ENCODE peak calls at places on chromosome 6, in four cellular contexts. K is GOT3, F is renal cortical epithelial cell, Z is A172. X is an unnamed sample.

GRCh38 chr6:25911359-25911758 is 19.1 kb downstream of the SLC17A2 start:
- DNase-seq in F (no peak), K (no peak), Z (no peak), X (no peak)

GRCh38 chr6:36851149-36851614 is 11.9 kb upstream of the CPNE5 start:
- DNase-seq in F (peak), K (peak), Z (peak), X (peak)

GRCh38 chr6:34145161-34146020 is 496 bp downstream of the GRM4 start:
- DNase-seq in Z (peak), K (no peak), F (no peak), X (no peak)

GRCh38 chr6:44730771-44731391 is 343.4 kb downstream of the CDC5L start:
- DNase-seq in K (no peak), Z (peak), F (peak), X (peak)

GRCh38 chr6:39362487-39362865 is 40.0 kb upstream of the KCNK16 start:
- DNase-seq in F (no peak), K (no peak), Z (peak), X (peak)

GRCh38 chr6:79468116-79468515 is 69.1 kb downstream of the LCA5 start:
- DNase-seq in Z (no peak), F (peak), K (no peak), X (no peak)

GRCh38 chr6:128507337-128508310 is 12.8 kb downstream of the PTPRK start:
- DNase-seq in F (peak), K (no peak), Z (peak), X (no peak)

GRCh38 chr6:3202999-3203696 is 24.3 kb downstream of the TUBB2B start:
- DNase-seq in K (no peak), Z (peak), F (no peak), X (no peak)

GRCh38 chr6:139931746-139932145 is 557.3 kb upstream of the CITED2 start:
- DNase-seq in K (no peak), F (peak), Z (no peak), X (no peak)

GRCh38 chr6:34189806-34190503 is 44.1 kb upstream of the GRM4 start:
- DNase-seq in K (no peak), F (no peak), Z (no peak), X (no peak)

GRCh38 chr6:22596011-22596410 is 26.6 kb downstream of the HDGFL1 start:
- DNase-seq in Z (no peak), K (no peak), F (peak), X (no peak)

GRCh38 chr6:89385156-89385667 is 26.9 kb downstream of the RRAGD start:
- DNase-seq in K (no peak), Z (peak), F (peak), X (peak)